ENCODE peak calls at places on chromosomes 13 and 19, in ten cellular contexts. D, K, G, M, S, Z, J, E, P and O are unnamed samples.

GRCh38 chr13:109422163-109422562 is 364.2 kb downstream of the IRS2 start:
- DNase-seq in D (no peak), K (no peak), G (no peak), M (no peak), S (no peak), Z (no peak), J (no peak), E (no peak), P (no peak), O (no peak)

GRCh38 chr13:35514801-35515502 is 38.5 kb upstream of the MAB21L1 start:
- DNase-seq in D (no peak), K (no peak), G (no peak), M (no peak), S (no peak), Z (no peak), J (no peak), E (no peak), P (no peak), O (no peak)

GRCh38 chr19:21328402-21328801 is 808 bp downstream of the ZNF708 start:
- DNase-seq in D (no peak), K (no peak), G (no peak), M (no peak), S (no peak), Z (no peak), J (no peak), E (no peak), P (no peak), O (peak; percentile 44)

GRCh38 chr13:107185889-107186288 is 618.0 kb upstream of the ARGLU1 start:
- DNase-seq in D (no peak), K (no peak), G (no peak), M (no peak), S (no peak), Z (no peak), J (peak; percentile 46), E (no peak), P (peak; percentile 84), O (no peak)

GRCh38 chr13:102977471-102977870 is 88.7 kb downstream of the SLC10A2 start:
- DNase-seq in D (no peak), K (no peak), G (no peak), M (no peak), S (no peak), Z (no peak), J (no peak), E (no peak), P (no peak), O (no peak)

GRCh38 chr13:106523566-106523965 is 11.9 kb downstream of the EFNB2 start:
- DNase-seq in D (no peak), K (no peak), G (no peak), M (no peak), S (no peak), Z (no peak), J (peak; percentile 58), E (no peak), P (no peak), O (no peak)

GRCh38 chr13:51222510-51223283 is 499 bp downstream of the FAM124A start:
- DNase-seq in D (no peak), K (no peak), G (no peak), M (no peak), S (no peak), Z (peak; percentile 49), J (no peak), E (no peak), P (no peak), O (no peak)

GRCh38 chr19:47582320-47582909 is 9.5 kb upstream of the ZNF541 start:
- DNase-seq in D (no peak), K (no peak), G (no peak), M (no peak), S (no peak), Z (no peak), J (peak; percentile 80), E (no peak), P (peak; percentile 85), O (no peak)

DNA sequence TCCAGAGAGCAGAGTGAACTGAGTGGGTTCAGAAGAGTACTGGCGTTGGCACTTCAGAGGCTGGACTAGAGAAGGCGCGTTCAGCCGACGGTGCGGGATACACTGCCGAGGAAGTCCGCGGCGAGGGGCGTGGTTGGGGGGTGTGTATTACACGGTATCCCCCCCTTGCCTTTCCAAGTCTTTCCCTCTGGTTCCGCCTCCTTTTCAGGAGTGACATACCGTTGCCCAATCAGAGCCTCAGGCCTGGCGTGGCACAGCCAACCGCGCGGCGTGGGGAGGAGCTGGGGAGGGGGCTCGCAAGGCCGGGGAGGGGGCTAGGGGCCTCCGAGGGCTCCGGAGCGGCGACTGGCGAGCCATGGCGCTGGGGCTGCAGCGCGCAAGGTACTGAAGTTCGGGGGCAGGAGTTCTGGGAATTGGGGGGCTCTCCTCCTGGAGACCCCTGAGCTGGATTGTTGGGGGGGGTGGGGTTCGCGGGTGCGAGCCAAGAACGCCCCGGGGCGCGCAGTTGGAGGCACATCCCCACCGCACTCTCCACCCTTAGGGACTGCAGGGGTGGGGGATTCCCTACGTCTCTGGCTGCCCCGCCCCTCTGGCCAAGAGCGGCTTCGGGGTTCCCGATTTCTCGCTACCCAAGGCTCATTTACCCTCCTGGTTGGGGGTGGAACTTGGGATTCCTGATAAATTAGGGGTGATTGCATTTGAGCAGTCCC is at the start of gene HIF3A:
- DNase-seq in D (no peak), K (no peak), G (no peak), M (no peak), S (peak; percentile 53), Z (peak; percentile 65), J (peak; percentile 80), E (no peak), P (no peak), O (no peak)
- H3K27ac ChIP-seq in D (no peak within 1 kb of the TSS), K (no peak within 1 kb of the TSS), G (no peak within 1 kb of the TSS), M (peak within 1 kb of the TSS; percentile 89), S (peak within 1 kb of the TSS; percentile 64), Z (peak within 1 kb of the TSS; percentile 95), J (no peak within 1 kb of the TSS), E (peak within 1 kb of the TSS; percentile 78), P (no peak within 1 kb of the TSS), O (no peak within 1 kb of the TSS)

GRCh38 chr19:38055655-38056521 is 148.9 kb downstream of the SIPA1L3 start:
- DNase-seq in D (no peak), K (no peak), G (no peak), M (no peak), S (no peak), Z (no peak), J (no peak), E (no peak), P (no peak), O (no peak)
- H3K27ac ChIP-seq in D (no peak overlapping the region), K (no peak overlapping the region), G (no peak overlapping the region), M (no peak overlapping the region), S (no peak overlapping the region), Z (no peak overlapping the region), J (no peak overlapping the region), E (no peak overlapping the region), P (no peak overlapping the region), O (no peak overlapping the region)

GRCh38 chr19:50381881-50382729 is 2.0 kb upstream of the POLD1 start:
- DNase-seq in D (no peak), K (no peak), G (no peak), M (no peak), S (no peak), Z (no peak), J (no peak), E (no peak), P (no peak), O (no peak)

GRCh38 chr19:50383307-50383851 is 768 bp upstream of the POLD1 start:
- DNase-seq in D (no peak), K (no peak), G (no peak), M (no peak), S (no peak), Z (no peak), J (no peak), E (no peak), P (no peak), O (no peak)

GRCh38 chr19:50387176-50387867 is 3.2 kb downstream of the POLD1 start:
- DNase-seq in D (no peak), K (no peak), G (no peak), M (no peak), S (peak; percentile 24), Z (peak; percentile 61), J (peak; percentile 44), E (no peak), P (peak; percentile 63), O (no peak)

GRCh38 chr19:50383852-50384684 is at the start of gene POLD1:
- DNase-seq in D (peak; percentile 99), K (peak; percentile 98), G (peak; percentile 98), M (peak; percentile 100), S (peak; percentile 83), Z (peak; percentile 96), J (peak; percentile 97), E (peak; percentile 98), P (peak; percentile 96), O (peak; percentile 99)

DNA sequence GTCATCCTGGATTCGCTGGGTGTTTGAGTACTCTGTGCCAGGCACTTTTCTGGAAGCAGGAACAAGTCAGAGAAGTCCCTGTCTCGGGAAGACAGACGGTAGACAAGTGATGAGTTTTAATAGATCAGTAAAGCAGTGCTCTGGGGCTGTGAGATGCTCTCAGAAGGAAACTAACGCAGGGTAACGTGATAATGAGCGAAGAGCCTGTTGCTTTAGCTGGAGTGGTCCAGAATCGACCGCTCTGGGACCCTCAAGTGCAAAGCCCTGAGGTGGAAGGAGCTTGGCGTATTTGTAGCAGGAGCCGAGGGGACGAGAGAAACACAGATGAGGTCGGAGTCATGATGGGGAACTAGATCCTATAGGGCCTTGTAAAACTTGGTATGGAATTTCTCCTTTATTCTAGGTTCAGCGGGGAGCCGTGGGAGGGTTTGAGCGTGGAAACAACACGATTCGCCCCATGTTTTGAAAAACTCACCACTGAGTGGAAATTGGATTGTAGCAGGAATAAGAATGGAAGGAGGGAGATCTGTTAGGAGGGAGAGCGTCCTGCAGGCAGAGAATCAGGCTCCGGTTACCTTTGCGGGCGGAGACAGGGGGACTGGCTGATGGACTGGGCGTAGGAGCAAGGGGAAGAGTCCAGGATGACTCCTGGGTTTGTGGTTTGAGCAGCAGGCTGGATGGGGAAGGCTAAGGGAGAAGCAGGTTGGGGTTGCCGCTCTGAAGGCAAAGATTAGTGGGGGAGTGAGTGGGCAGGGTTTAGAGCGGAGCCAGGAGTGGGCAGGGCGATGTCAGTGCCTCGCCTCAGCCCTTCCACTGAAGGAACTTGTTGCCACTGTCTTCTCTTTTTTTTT is 763 bp downstream of the POLD1 start:
- DNase-seq in D (no peak), K (no peak), G (no peak), M (no peak), S (no peak), Z (no peak), J (no peak), E (no peak), P (peak; percentile 16), O (no peak)
- H3K27ac ChIP-seq in D (peak overlapping the region; percentile 42), K (peak overlapping the region; percentile 40), G (peak overlapping the region; percentile 81), M (peak overlapping the region; percentile 85), S (peak overlapping the region; percentile 86), Z (peak overlapping the region; percentile 92), J (peak overlapping the region; percentile 82), E (no peak overlapping the region), P (peak overlapping the region; percentile 92), O (peak overlapping the region; percentile 59)

GRCh38 chr19:14113762-14114414 is 3.7 kb downstream of the PRKACA start:
- DNase-seq in D (peak; percentile 41), K (peak; percentile 22), G (peak; percentile 30), M (no peak), S (no peak), Z (no peak), J (no peak), E (peak; percentile 76), P (no peak), O (peak; percentile 31)

GRCh38 chr19:14111486-14111885 is 6.1 kb downstream of the PRKACA start:
- DNase-seq in D (no peak), K (no peak), G (no peak), M (no peak), S (no peak), Z (no peak), J (no peak), E (no peak), P (no peak), O (no peak)

GRCh38 chr19:14110650-14111049 is 6.9 kb downstream of the PRKACA start:
- DNase-seq in D (no peak), K (no peak), G (no peak), M (no peak), S (no peak), Z (no peak), J (no peak), E (no peak), P (no peak), O (no peak)

GRCh38 chr19:14112809-14113385 is 4.7 kb downstream of the PRKACA start:
- DNase-seq in D (no peak), K (no peak), G (no peak), M (no peak), S (no peak), Z (no peak), J (no peak), E (no peak), P (no peak), O (no peak)

GRCh38 chr19:14112051-14112808 is 5.3 kb downstream of the PRKACA start:
- DNase-seq in D (no peak), K (no peak), G (no peak), M (no peak), S (no peak), Z (no peak), J (no peak), E (no peak), P (no peak), O (no peak)
- H3K27ac ChIP-seq in D (peak overlapping the region; percentile 29), K (no peak overlapping the region), G (no peak overlapping the region), M (peak overlapping the region; percentile 69), S (peak overlapping the region; percentile 35), Z (peak overlapping the region; percentile 77), J (peak overlapping the region; percentile 82), E (peak overlapping the region; percentile 5), P (no peak overlapping the region), O (no peak overlapping the region)